ENCODE peak calls at places on chromosomes 6 and 20, in ten cellular contexts. S is heart left ventricle, H is omental fat pad, N is A549, W is RWPE1, C is testis, L is type B pancreatic cell, K is activated B cell treated with CpG ODN at 0.5 μM for 24 hours, I is cardiac muscle cell, R is GM23338. Q is an unnamed sample.

GRCh38 chr6:109083657-109084056 is 11.0 kb downstream of the SESN1 start:
- DNase-seq in S (no peak), H (no peak), N (no peak), W (no peak), C (no peak), L (no peak), K (no peak), I (no peak), R (no peak), Q (no peak)

GRCh38 chr6:26260110-26260637 is 104.8 kb upstream of the BTN3A2 start:
- DNase-seq in S (no peak), H (no peak), N (no peak), W (no peak), C (no peak), L (no peak), K (no peak), I (no peak), R (no peak), Q (no peak)

GRCh38 chr6:41237128-41237527 is 9.0 kb downstream of the TREML4 start:
- DNase-seq in S (no peak), H (no peak), N (no peak), W (no peak), C (no peak), L (no peak), K (no peak), I (no peak), R (no peak), Q (peak; percentile 70)

GRCh38 chr6:92681401-92681800 is 738.0 kb downstream of the EPHA7 start:
- DNase-seq in S (no peak), H (no peak), N (no peak), W (no peak), C (no peak), L (no peak), K (no peak), I (no peak), R (no peak), Q (no peak)

GRCh38 chr20:53384392-53384791 is 209.2 kb downstream of the ZNF217 start:
- DNase-seq in S (no peak), H (no peak), N (no peak), W (no peak), C (no peak), L (no peak), K (no peak), I (no peak), R (no peak), Q (no peak)

GRCh38 chr6:112562348-112563220 is 215.5 kb downstream of the RFPL4B start:
- DNase-seq in S (no peak), H (no peak), N (no peak), W (no peak), C (peak; percentile 25), L (no peak), K (no peak), I (no peak), R (no peak), Q (no peak)

GRCh38 chr6:15447546-15448232 is 201.8 kb downstream of the JARID2 start:
- DNase-seq in S (no peak), H (no peak), N (no peak), W (no peak), C (no peak), L (no peak), K (no peak), I (no peak), R (no peak), Q (no peak)

GRCh38 chr6:147063469-147064031 is 140.7 kb upstream of the STXBP5 start:
- DNase-seq in S (no peak), H (no peak), N (no peak), W (peak; percentile 20), C (no peak), L (no peak), K (no peak), I (no peak), R (no peak), Q (no peak)

GRCh38 chr6:131819507-131820228 is 11.8 kb downstream of the ENPP1 start:
- DNase-seq in S (no peak), H (no peak), N (no peak), W (no peak), C (no peak), L (no peak), K (no peak), I (no peak), R (no peak), Q (no peak)

GRCh38 chr20:45098096-45098773 is 2.7 kb downstream of the KCNS1 start:
- DNase-seq in S (no peak), H (no peak), N (no peak), W (peak; percentile 46), C (peak; percentile 55), L (no peak), K (no peak), I (peak; percentile 26), R (peak; percentile 91), Q (no peak)

GRCh38 chr6:42200035-42200434 is 5.3 kb upstream of the GUCA1B start:
- DNase-seq in S (no peak), H (no peak), N (no peak), W (peak; percentile 58), C (no peak), L (no peak), K (no peak), I (no peak), R (no peak), Q (no peak)

GRCh38 chr6:134517145-134517658 is 199.3 kb upstream of the SGK1 start:
- DNase-seq in S (peak; percentile 79), H (peak; percentile 32), N (peak; percentile 69), W (peak; percentile 65), C (peak; percentile 77), L (no peak), K (no peak), I (peak; percentile 80), R (peak; percentile 56), Q (peak; percentile 85)

DNA sequence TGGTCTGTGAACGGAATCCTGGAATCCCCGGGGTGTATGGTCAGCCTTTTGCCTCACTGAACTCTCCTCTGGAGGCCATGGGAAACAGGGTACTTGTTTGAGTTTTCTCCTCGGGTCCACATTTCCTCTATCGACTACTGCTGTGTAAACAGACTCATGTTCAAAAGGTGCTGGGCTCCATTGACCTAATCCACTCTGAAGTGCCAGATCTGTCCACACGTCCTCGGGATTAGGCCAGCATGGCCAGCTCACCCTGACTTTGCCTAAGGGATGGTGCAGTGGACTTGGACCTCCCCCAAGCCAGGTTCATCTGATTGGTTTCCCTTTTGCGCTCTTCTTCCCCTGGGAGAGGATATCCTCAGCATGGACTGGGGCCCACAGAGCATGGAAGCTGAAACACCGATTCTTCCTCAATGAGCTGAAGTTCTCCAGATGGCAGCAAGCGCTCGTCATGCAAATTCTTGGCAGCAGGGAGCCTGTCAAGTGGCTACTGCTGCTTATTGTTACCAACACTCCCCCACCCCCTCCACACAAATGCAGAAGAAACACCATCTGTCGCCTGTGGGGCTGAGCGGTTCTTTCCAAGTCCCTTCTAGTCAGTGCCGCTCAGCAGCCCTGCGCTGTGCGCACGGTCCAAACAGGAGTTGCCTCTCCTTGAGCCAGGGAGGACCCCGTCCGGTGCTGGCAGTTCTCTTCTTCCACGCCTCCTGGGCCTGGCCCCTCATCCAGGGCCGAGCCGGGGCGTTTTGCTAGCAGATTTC is 292.6 kb upstream of the MARCKS start:
- DNase-seq in S (peak; percentile 88), H (peak; percentile 27), N (no peak), W (no peak), C (peak; percentile 68), L (peak; percentile 72), K (peak; percentile 30), I (peak; percentile 95), R (peak; percentile 91), Q (peak; percentile 95)
- TF ChIP-seq CTCF in S (no peak), H (no peak), N (no peak), W (no peak), C (no peak), L (peak; percentile 53), K (no peak), I (peak; percentile 3), R (peak; percentile 34), Q (peak; percentile 44)

GRCh38 chr6:153125032-153125431 is 6.0 kb downstream of the RGS17 start:
- DNase-seq in S (no peak), H (no peak), N (no peak), W (no peak), C (no peak), L (no peak), K (no peak), I (no peak), R (no peak), Q (no peak)

GRCh38 chr6:153117986-153118886 is 12.8 kb downstream of the RGS17 start:
- DNase-seq in S (no peak), H (no peak), N (peak; percentile 48), W (peak; percentile 79), C (no peak), L (no peak), K (no peak), I (no peak), R (no peak), Q (no peak)

GRCh38 chr6:153126218-153126617 is 4.9 kb downstream of the RGS17 start:
- DNase-seq in S (no peak), H (no peak), N (no peak), W (no peak), C (no peak), L (no peak), K (no peak), I (no peak), R (no peak), Q (no peak)

GRCh38 chr6:153121311-153121710 is 9.8 kb downstream of the RGS17 start:
- DNase-seq in S (no peak), H (no peak), N (no peak), W (no peak), C (no peak), L (no peak), K (no peak), I (no peak), R (no peak), Q (no peak)

GRCh38 chr6:153123801-153124200 is 7.3 kb downstream of the RGS17 start:
- DNase-seq in S (no peak), H (no peak), N (no peak), W (no peak), C (no peak), L (no peak), K (no peak), I (no peak), R (no peak), Q (no peak)
- TF ChIP-seq CTCF in S (no peak), H (no peak), N (no peak), W (no peak), C (no peak), L (no peak), K (no peak), I (no peak), R (no peak), Q (no peak)

DNA sequence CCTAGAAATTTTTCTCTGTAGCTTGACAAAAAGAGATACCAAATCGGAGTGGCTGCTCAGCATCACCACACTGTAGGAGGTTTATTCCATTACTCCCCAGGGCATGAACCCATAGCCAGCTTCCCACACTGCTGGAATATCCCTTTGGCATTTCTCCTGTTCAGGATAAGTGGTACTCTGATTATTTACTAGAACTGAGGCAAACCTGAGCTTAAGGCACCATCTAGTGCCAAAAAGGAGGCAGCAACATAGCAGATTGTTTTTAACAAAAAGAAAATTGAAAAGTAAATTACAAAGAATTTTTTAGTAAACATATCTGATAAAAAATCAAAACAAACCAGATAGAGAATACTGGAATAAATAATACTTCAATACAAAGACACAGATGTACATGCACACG is 181.7 kb downstream of the WDR27 start:
- DNase-seq in S (no peak), H (no peak), N (no peak), W (no peak), C (no peak), L (no peak), K (no peak), I (no peak), R (no peak), Q (no peak)
- TF ChIP-seq CTCF in S (peak; percentile 56), H (no peak), N (peak; percentile 22), W (peak; percentile 16), C (no peak), L (peak; percentile 56), K (no peak), I (peak; percentile 52), R (peak; percentile 43), Q (peak; percentile 64)

GRCh38 chr20:3106658-3107463 is 22.3 kb upstream of the AVP start:
- DNase-seq in S (peak; percentile 37), H (no peak), N (no peak), W (no peak), C (no peak), L (no peak), K (no peak), I (no peak), R (peak; percentile 27), Q (no peak)
- TF ChIP-seq CTCF in S (no peak), H (no peak), N (no peak), W (no peak), C (no peak), L (no peak), K (no peak), I (no peak), R (no peak), Q (no peak)

Q was measured in osteocyte.